ENCODE peak calls at places on chromosomes 13 and 19, in seven cellular contexts. One of them, this sample, is unnamed.

GRCh38 chr19:33687761-33688656 is 66.3 kb downstream of the CHST8 start:
- DNase-seq in HFF-Myc: no peak
- DNase-seq in fibroblast of lung: no peak
- DNase-seq in left ventricle myocardium inferior: no peak
- DNase-seq in tibial nerve: no peak
- DNase-seq in choroid plexus epithelial cell: no peak
- DNase-seq in A549: no peak
- DNase-seq in this sample: peak

GRCh38 chr19:51531349-51532315 is at the start of gene SIGLEC6:
- DNase-seq in HFF-Myc: no peak
- DNase-seq in fibroblast of lung: no peak
- DNase-seq in tibial nerve: peak
- DNase-seq in choroid plexus epithelial cell: no peak
- DNase-seq in A549: no peak
- DNase-seq in left ventricle myocardium inferior: peak
- DNase-seq in this sample: no peak

GRCh38 chr13:32141462-32141861 is 109.9 kb downstream of the FRY start:
- DNase-seq in left ventricle myocardium inferior: no peak
- DNase-seq in tibial nerve: no peak
- DNase-seq in fibroblast of lung: no peak
- DNase-seq in HFF-Myc: no peak
- DNase-seq in choroid plexus epithelial cell: no peak
- DNase-seq in A549: no peak
- DNase-seq in this sample: no peak

GRCh38 chr19:30968841-30969399 is 380.3 kb downstream of the TSHZ3 start:
- DNase-seq in fibroblast of lung: no peak
- DNase-seq in A549: no peak
- DNase-seq in left ventricle myocardium inferior: no peak
- DNase-seq in tibial nerve: no peak
- DNase-seq in HFF-Myc: no peak
- DNase-seq in choroid plexus epithelial cell: no peak
- DNase-seq in this sample: no peak

GRCh38 chr13:80118507-80118906 is 222.4 kb downstream of the SPRY2 start:
- DNase-seq in choroid plexus epithelial cell: no peak
- DNase-seq in left ventricle myocardium inferior: no peak
- DNase-seq in fibroblast of lung: no peak
- DNase-seq in tibial nerve: no peak
- DNase-seq in HFF-Myc: no peak
- DNase-seq in A549: no peak
- DNase-seq in this sample: no peak

GRCh38 chr13:80132741-80133601 is 208.0 kb downstream of the SPRY2 start:
- DNase-seq in left ventricle myocardium inferior: peak
- DNase-seq in A549: peak
- DNase-seq in choroid plexus epithelial cell: peak
- DNase-seq in fibroblast of lung: peak
- DNase-seq in tibial nerve: peak
- DNase-seq in HFF-Myc: no peak
- DNase-seq in this sample: no peak

GRCh38 chr19:1503089-1503924 is 9.5 kb downstream of the ADAMTSL5 start:
- DNase-seq in choroid plexus epithelial cell: peak
- DNase-seq in HFF-Myc: no peak
- DNase-seq in fibroblast of lung: peak
- DNase-seq in tibial nerve: peak
- DNase-seq in left ventricle myocardium inferior: no peak
- DNase-seq in A549: peak
- DNase-seq in this sample: no peak

GRCh38 chr19:49741210-49741844 is 21.8 kb downstream of the TSKS start:
- DNase-seq in fibroblast of lung: no peak
- DNase-seq in left ventricle myocardium inferior: no peak
- DNase-seq in tibial nerve: no peak
- DNase-seq in HFF-Myc: no peak
- DNase-seq in A549: no peak
- DNase-seq in choroid plexus epithelial cell: peak
- DNase-seq in this sample: no peak

GRCh38 chr19:33392341-33393285 is 19.1 kb downstream of the CEBPG start:
- DNase-seq in left ventricle myocardium inferior: peak
- DNase-seq in A549: no peak
- DNase-seq in HFF-Myc: no peak
- DNase-seq in fibroblast of lung: no peak
- DNase-seq in choroid plexus epithelial cell: no peak
- DNase-seq in tibial nerve: no peak
- DNase-seq in this sample: no peak

GRCh38 chr13:36673352-36673751 is 468 bp upstream of the SERTM1 start:
- DNase-seq in fibroblast of lung: no peak
- DNase-seq in choroid plexus epithelial cell: no peak
- DNase-seq in HFF-Myc: no peak
- DNase-seq in tibial nerve: no peak
- DNase-seq in left ventricle myocardium inferior: no peak
- DNase-seq in A549: no peak
- DNase-seq in this sample: no peak

DNA sequence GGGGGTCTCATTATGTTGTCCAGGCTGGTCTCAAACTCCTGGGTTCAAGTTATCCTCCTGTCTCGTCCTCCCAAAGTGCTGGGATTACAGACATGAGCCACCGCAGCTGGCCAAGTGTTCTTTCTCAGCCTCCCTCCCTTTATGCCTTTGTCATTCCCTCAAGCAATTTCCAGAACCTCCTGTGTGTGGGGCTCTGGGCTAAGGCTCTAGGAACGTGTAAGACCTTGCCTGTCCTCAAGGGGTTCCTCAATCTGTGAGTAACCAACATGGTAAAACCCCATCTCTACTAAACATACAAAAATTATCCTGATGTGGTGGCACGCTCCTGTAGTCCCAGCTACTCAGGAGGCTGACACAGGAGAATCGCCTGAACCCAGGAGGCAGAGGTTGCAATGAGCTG is 15.5 kb upstream of the SPACA4 start:
- DNase-seq in choroid plexus epithelial cell: peak
- DNase-seq in tibial nerve: no peak
- DNase-seq in left ventricle myocardium inferior: no peak
- DNase-seq in A549: peak
- DNase-seq in fibroblast of lung: no peak
- DNase-seq in HFF-Myc: no peak
- DNase-seq in this sample: no peak
- TF ChIP-seq CTCF in choroid plexus epithelial cell: peak
- TF ChIP-seq CTCF in tibial nerve: no peak
- TF ChIP-seq CTCF in left ventricle myocardium inferior: no peak
- TF ChIP-seq CTCF in A549: no peak
- TF ChIP-seq CTCF in fibroblast of lung: no peak
- TF ChIP-seq CTCF in HFF-Myc: no peak
- TF ChIP-seq CTCF in this sample: no peak

GRCh38 chr13:99657848-99658265 is 156.6 kb downstream of the TM9SF2 start:
- DNase-seq in tibial nerve: no peak
- DNase-seq in A549: peak
- DNase-seq in fibroblast of lung: peak
- DNase-seq in HFF-Myc: no peak
- DNase-seq in left ventricle myocardium inferior: peak
- DNase-seq in choroid plexus epithelial cell: peak
- DNase-seq in this sample: no peak
- TF ChIP-seq CTCF in tibial nerve: no peak
- TF ChIP-seq CTCF in A549: no peak
- TF ChIP-seq CTCF in fibroblast of lung: peak
- TF ChIP-seq CTCF in HFF-Myc: no peak
- TF ChIP-seq CTCF in left ventricle myocardium inferior: no peak
- TF ChIP-seq CTCF in choroid plexus epithelial cell: peak
- TF ChIP-seq CTCF in this sample: no peak

DNA sequence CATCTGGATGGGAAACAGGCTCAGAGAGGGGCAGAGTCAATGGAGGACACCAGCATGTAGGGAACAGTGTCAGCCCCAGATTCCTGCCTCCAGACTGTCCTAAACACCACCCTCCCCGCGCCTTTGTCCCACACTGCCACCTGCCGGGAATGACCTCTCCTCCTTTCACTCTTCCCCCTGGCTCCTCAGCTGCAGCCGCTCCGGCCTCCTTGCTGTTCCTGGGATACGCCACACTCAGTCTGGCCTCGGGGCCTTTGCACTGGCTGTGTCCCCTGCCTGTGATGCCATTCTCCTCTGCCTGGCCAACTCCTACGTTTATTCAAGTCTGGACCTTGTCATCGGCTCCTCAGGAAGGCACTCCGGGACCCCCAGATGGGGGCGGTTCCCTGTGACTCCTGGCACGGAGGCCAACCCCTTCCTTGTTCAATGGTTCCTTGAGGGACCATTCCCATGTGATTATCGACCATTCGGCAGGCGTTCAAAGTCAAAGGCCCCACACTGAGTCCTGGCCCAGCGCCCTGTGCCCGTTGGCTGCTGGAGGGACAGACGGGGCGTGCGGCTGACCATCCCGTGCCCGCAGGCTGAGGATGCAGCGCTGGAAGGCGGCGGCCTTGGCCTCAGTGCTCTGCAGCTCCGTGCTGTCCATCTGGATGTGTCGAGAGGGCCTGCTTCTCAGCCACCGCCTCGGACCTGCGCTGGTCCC is 15.8 kb downstream of the FUT6 start:
- DNase-seq in left ventricle myocardium inferior: no peak
- DNase-seq in HFF-Myc: no peak
- DNase-seq in A549: peak
- DNase-seq in tibial nerve: no peak
- DNase-seq in fibroblast of lung: no peak
- DNase-seq in choroid plexus epithelial cell: no peak
- DNase-seq in this sample: no peak
- TF ChIP-seq CTCF in left ventricle myocardium inferior: no peak
- TF ChIP-seq CTCF in HFF-Myc: peak
- TF ChIP-seq CTCF in A549: peak
- TF ChIP-seq CTCF in tibial nerve: no peak
- TF ChIP-seq CTCF in fibroblast of lung: no peak
- TF ChIP-seq CTCF in choroid plexus epithelial cell: peak
- TF ChIP-seq CTCF in this sample: peak

GRCh38 chr19:58468216-58468839 is 1.4 kb downstream of the ZNF324 start:
- DNase-seq in A549: no peak
- DNase-seq in HFF-Myc: no peak
- DNase-seq in fibroblast of lung: no peak
- DNase-seq in choroid plexus epithelial cell: peak
- DNase-seq in tibial nerve: no peak
- DNase-seq in left ventricle myocardium inferior: no peak
- DNase-seq in this sample: no peak
- TF ChIP-seq CTCF in A549: no peak
- TF ChIP-seq CTCF in HFF-Myc: no peak
- TF ChIP-seq CTCF in fibroblast of lung: no peak
- TF ChIP-seq CTCF in choroid plexus epithelial cell: peak
- TF ChIP-seq CTCF in tibial nerve: no peak
- TF ChIP-seq CTCF in left ventricle myocardium inferior: no peak
- TF ChIP-seq CTCF in this sample: no peak

GRCh38 chr13:51303063-51303552 is 36.4 kb upstream of the SERPINE3 start:
- DNase-seq in fibroblast of lung: no peak
- DNase-seq in HFF-Myc: no peak
- DNase-seq in A549: no peak
- DNase-seq in choroid plexus epithelial cell: no peak
- DNase-seq in tibial nerve: no peak
- DNase-seq in left ventricle myocardium inferior: no peak
- DNase-seq in this sample: no peak

GRCh38 chr13:51298812-51299211 is 40.7 kb upstream of the SERPINE3 start:
- DNase-seq in HFF-Myc: no peak
- DNase-seq in tibial nerve: no peak
- DNase-seq in fibroblast of lung: peak
- DNase-seq in left ventricle myocardium inferior: no peak
- DNase-seq in A549: peak
- DNase-seq in choroid plexus epithelial cell: peak
- DNase-seq in this sample: no peak

GRCh38 chr13:51292000-51292550 is 47.4 kb upstream of the SERPINE3 start:
- DNase-seq in tibial nerve: no peak
- DNase-seq in left ventricle myocardium inferior: no peak
- DNase-seq in A549: no peak
- DNase-seq in HFF-Myc: no peak
- DNase-seq in fibroblast of lung: peak
- DNase-seq in choroid plexus epithelial cell: peak
- DNase-seq in this sample: no peak

DNA sequence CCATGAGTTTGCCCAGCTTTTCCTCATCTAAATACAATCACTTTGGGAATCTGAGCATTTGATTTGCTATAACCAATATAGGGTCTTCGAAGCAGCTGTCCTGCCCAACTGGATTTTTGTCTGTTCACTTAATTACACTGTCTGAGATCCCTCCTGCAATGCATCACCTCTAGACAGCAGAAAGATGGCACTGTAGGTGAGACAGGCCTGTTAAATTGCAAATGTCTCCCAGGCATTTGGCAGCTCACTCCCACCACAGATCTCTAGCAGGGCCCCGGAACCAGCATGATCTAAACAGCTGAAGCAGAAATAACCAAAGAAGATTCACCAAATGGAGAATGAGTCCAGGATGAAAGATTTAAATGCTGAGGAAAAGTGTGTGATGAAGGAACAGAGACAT is 41.9 kb upstream of the SERPINE3 start:
- DNase-seq in tibial nerve: no peak
- DNase-seq in choroid plexus epithelial cell: no peak
- DNase-seq in fibroblast of lung: no peak
- DNase-seq in A549: no peak
- DNase-seq in left ventricle myocardium inferior: no peak
- DNase-seq in HFF-Myc: no peak
- DNase-seq in this sample: no peak
- TF ChIP-seq CTCF in tibial nerve: no peak
- TF ChIP-seq CTCF in choroid plexus epithelial cell: peak
- TF ChIP-seq CTCF in fibroblast of lung: no peak
- TF ChIP-seq CTCF in A549: no peak
- TF ChIP-seq CTCF in left ventricle myocardium inferior: no peak
- TF ChIP-seq CTCF in HFF-Myc: no peak
- TF ChIP-seq CTCF in this sample: no peak

GRCh38 chr13:49279885-49280284 is 32.2 kb downstream of the CDADC1 start:
- DNase-seq in HFF-Myc: no peak
- DNase-seq in A549: no peak
- DNase-seq in choroid plexus epithelial cell: no peak
- DNase-seq in tibial nerve: no peak
- DNase-seq in left ventricle myocardium inferior: no peak
- DNase-seq in fibroblast of lung: no peak
- DNase-seq in this sample: no peak
- TF ChIP-seq CTCF in HFF-Myc: no peak
- TF ChIP-seq CTCF in A549: no peak
- TF ChIP-seq CTCF in choroid plexus epithelial cell: no peak
- TF ChIP-seq CTCF in tibial nerve: no peak
- TF ChIP-seq CTCF in left ventricle myocardium inferior: no peak
- TF ChIP-seq CTCF in fibroblast of lung: no peak
- TF ChIP-seq CTCF in this sample: no peak

GRCh38 chr19:38917921-38918491 is 6.0 kb upstream of the CCER2 start:
- DNase-seq in HFF-Myc: no peak
- DNase-seq in left ventricle myocardium inferior: no peak
- DNase-seq in choroid plexus epithelial cell: no peak
- DNase-seq in fibroblast of lung: no peak
- DNase-seq in A549: peak
- DNase-seq in tibial nerve: no peak
- DNase-seq in this sample: peak
- TF ChIP-seq CTCF in HFF-Myc: no peak
- TF ChIP-seq CTCF in left ventricle myocardium inferior: peak
- TF ChIP-seq CTCF in choroid plexus epithelial cell: peak
- TF ChIP-seq CTCF in fibroblast of lung: no peak
- TF ChIP-seq CTCF in A549: peak
- TF ChIP-seq CTCF in tibial nerve: no peak
- TF ChIP-seq CTCF in this sample: no peak

GRCh38 chr13:97030705-97031452 is 36.6 kb upstream of the OXGR1 start:
- DNase-seq in A549: peak
- DNase-seq in fibroblast of lung: peak
- DNase-seq in tibial nerve: no peak
- DNase-seq in HFF-Myc: no peak
- DNase-seq in choroid plexus epithelial cell: peak
- DNase-seq in left ventricle myocardium inferior: no peak
- DNase-seq in this sample: no peak
- TF ChIP-seq CTCF in A549: peak
- TF ChIP-seq CTCF in fibroblast of lung: peak
- TF ChIP-seq CTCF in tibial nerve: no peak
- TF ChIP-seq CTCF in HFF-Myc: peak
- TF ChIP-seq CTCF in choroid plexus epithelial cell: peak
- TF ChIP-seq CTCF in left ventricle myocardium inferior: peak
- TF ChIP-seq CTCF in this sample: peak

GRCh38 chr19:5503598-5503997 is 48.4 kb downstream of the ZNRF4 start:
- DNase-seq in fibroblast of lung: no peak
- DNase-seq in left ventricle myocardium inferior: no peak
- DNase-seq in HFF-Myc: no peak
- DNase-seq in tibial nerve: no peak
- DNase-seq in A549: peak
- DNase-seq in choroid plexus epithelial cell: peak
- DNase-seq in this sample: no peak
- TF ChIP-seq CTCF in fibroblast of lung: no peak
- TF ChIP-seq CTCF in left ventricle myocardium inferior: no peak
- TF ChIP-seq CTCF in HFF-Myc: peak
- TF ChIP-seq CTCF in tibial nerve: no peak
- TF ChIP-seq CTCF in A549: no peak
- TF ChIP-seq CTCF in choroid plexus epithelial cell: peak
- TF ChIP-seq CTCF in this sample: no peak